ENCODE peak calls at places on chromosomes 4 and X, in ten cellular contexts. N is HCT116, J is prostate gland, D is endothelial cell of umbilical vein, T is breast epithelium, X is Panc1, P is transverse colon, K is stomach, V is spleen, C is SK-N-SH. O is an unnamed sample.

GRCh38 chr4:21184788-21185187 is 484.5 kb downstream of the PACRGL start:
- DNase-seq in K (no peak), C (no peak), T (no peak), P (no peak), D (no peak), X (no peak), N (no peak), V (no peak), J (no peak), O (no peak)

GRCh38 chr4:184370711-184371389 is 103.5 kb downstream of the IRF2 start:
- DNase-seq in V (no peak), X (no peak), D (peak), N (no peak), P (no peak), T (no peak), C (no peak), J (no peak), K (no peak), O (no peak)

GRCh38 chr4:168076989-168077725 is 15.2 kb upstream of the ANXA10 start:
- DNase-seq in J (peak), X (peak), P (peak), D (peak), N (peak), K (peak), V (no peak), C (peak), T (peak), O (no peak)

GRCh38 chr4:187576751-187577150 is 418.8 kb upstream of the ZFP42 start:
- DNase-seq in C (peak), D (no peak), N (no peak), T (no peak), J (no peak), K (no peak), V (no peak), P (no peak), X (no peak), O (no peak)

GRCh38 chr4:83536649-83537352 is 893 bp downstream of the GPAT3 start:
- DNase-seq in P (peak), X (no peak), T (no peak), C (no peak), V (no peak), N (no peak), D (no peak), J (peak), K (no peak), O (no peak)

GRCh38 chr4:7371122-7371941 is 63.4 kb downstream of the PSAPL1 start:
- DNase-seq in X (no peak), T (no peak), N (no peak), D (no peak), P (no peak), J (no peak), V (no peak), K (no peak), C (no peak), O (no peak)

GRCh38 chr4:119048446-119048845 is 87.2 kb upstream of the MYOZ2 start:
- DNase-seq in D (no peak), V (no peak), T (no peak), P (no peak), J (no peak), K (no peak), N (no peak), X (no peak), C (no peak), O (no peak)

GRCh38 chr4:15504041-15504440 is 34.4 kb downstream of the CC2D2A start:
- DNase-seq in P (no peak), N (no peak), D (no peak), T (no peak), K (no peak), V (no peak), C (no peak), J (no peak), X (no peak), O (no peak)

GRCh38 chr4:113157086-113157857 is 107.8 kb downstream of the ANK2 start:
- DNase-seq in T (no peak), X (no peak), D (no peak), K (no peak), V (no peak), N (no peak), C (no peak), J (no peak), P (no peak), O (no peak)

GRCh38 chr4:74217365-74217764 is 59.4 kb downstream of the MTHFD2L start:
- DNase-seq in P (no peak), D (peak), N (no peak), K (no peak), J (no peak), V (no peak), C (no peak), X (no peak), T (no peak), O (no peak)

GRCh38 chr4:187268940-187269339 is 545.3 kb upstream of the FAT1 start:
- DNase-seq in P (no peak), X (no peak), D (no peak), K (no peak), J (no peak), T (no peak), C (no peak), N (no peak), V (no peak), O (no peak)

GRCh38 chr4:26830701-26831100 is 29.9 kb upstream of the STIM2 start:
- DNase-seq in N (no peak), J (no peak), T (no peak), K (no peak), D (no peak), P (no peak), X (no peak), V (no peak), C (no peak), O (no peak)

GRCh38 chr4:5166377-5166776 is 115.1 kb downstream of the STK32B start:
- DNase-seq in V (no peak), P (no peak), T (no peak), K (no peak), D (no peak), X (no peak), J (no peak), N (no peak), C (no peak), O (no peak)

GRCh38 chr4:168656055-168656660 is 159.3 kb downstream of the PALLD start:
- DNase-seq in T (no peak), P (no peak), V (no peak), D (no peak), N (no peak), J (no peak), K (no peak), X (no peak), C (no peak), O (no peak)

GRCh38 chr4:139782926-139783542 is 117.4 kb downstream of the MGST2 start:
- DNase-seq in K (no peak), D (no peak), X (no peak), C (no peak), P (no peak), T (no peak), N (no peak), V (no peak), J (no peak), O (no peak)

GRCh38 chrX:118569676-118570075 is 74.1 kb downstream of the DOCK11 start:
- DNase-seq in T (no peak), K (no peak), X (no peak), D (no peak), C (no peak), P (no peak), N (no peak), J (no peak), V (no peak), O (no peak)

GRCh38 chr4:15665738-15666365 is 10.7 kb upstream of the FBXL5 start:
- DNase-seq in D (peak), P (peak), K (no peak), X (no peak), T (no peak), V (no peak), J (no peak), C (no peak), N (peak), O (peak)

GRCh38 chr4:109752545-109752944 is 22.7 kb upstream of the PLA2G12A start:
- DNase-seq in D (no peak), J (no peak), C (no peak), P (no peak), X (no peak), T (no peak), K (no peak), V (no peak), N (no peak), O (no peak)

GRCh38 chrX:72021975-72022374 is 109.7 kb downstream of the RTL5 start:
- DNase-seq in X (no peak), P (no peak), N (no peak), K (no peak), V (no peak), C (no peak), J (no peak), D (no peak), T (no peak), O (no peak)

GRCh38 chr4:89254847-89255246 is 52.8 kb downstream of the GPRIN3 start:
- DNase-seq in X (no peak), P (peak), T (no peak), J (no peak), C (peak), D (peak), N (peak), V (no peak), K (peak), O (no peak)

GRCh38 chrX:69319376-69319775 is 154.1 kb upstream of the PJA1 start:
- DNase-seq in J (no peak), T (no peak), V (no peak), C (peak), X (no peak), P (no peak), D (no peak), N (no peak), K (peak), O (no peak)

GRCh38 chr4:165761968-165762367 is 111.1 kb upstream of the TLL1 start:
- DNase-seq in K (no peak), X (no peak), C (no peak), N (no peak), J (no peak), V (no peak), T (no peak), D (no peak), P (no peak), O (no peak)

GRCh38 chr4:24096603-24097002 is 206.8 kb upstream of the PPARGC1A start:
- DNase-seq in N (no peak), C (no peak), P (no peak), X (no peak), T (no peak), K (no peak), V (no peak), J (no peak), D (no peak), O (no peak)

GRCh38 chr4:40916880-40917279 is 167.1 kb downstream of the NSUN7 start:
- DNase-seq in V (no peak), K (peak), J (no peak), X (no peak), D (peak), P (peak), T (no peak), C (no peak), N (peak), O (peak)

GRCh38 chrX:109847257-109848187 is 114.5 kb upstream of the ACSL4 start:
- DNase-seq in V (no peak), X (no peak), K (no peak), T (peak), N (no peak), D (no peak), C (no peak), J (no peak), P (no peak), O (no peak)

GRCh38 chr4:109671350-109671749 is 31.9 kb downstream of the CASP6 start:
- DNase-seq in P (no peak), V (no peak), J (no peak), D (no peak), C (no peak), N (no peak), K (no peak), T (no peak), X (no peak), O (no peak)

GRCh38 chr4:8267077-8267476 is 2.5 kb upstream of the HTRA3 start:
- DNase-seq in J (peak), T (no peak), D (peak), V (no peak), N (peak), P (peak), X (peak), C (peak), K (peak), O (peak)

GRCh38 chr4:111991163-111991562 is 154.1 kb upstream of the FAM241A start:
- DNase-seq in J (no peak), P (no peak), N (no peak), V (no peak), T (no peak), D (no peak), X (no peak), K (no peak), C (no peak), O (no peak)

DNA sequence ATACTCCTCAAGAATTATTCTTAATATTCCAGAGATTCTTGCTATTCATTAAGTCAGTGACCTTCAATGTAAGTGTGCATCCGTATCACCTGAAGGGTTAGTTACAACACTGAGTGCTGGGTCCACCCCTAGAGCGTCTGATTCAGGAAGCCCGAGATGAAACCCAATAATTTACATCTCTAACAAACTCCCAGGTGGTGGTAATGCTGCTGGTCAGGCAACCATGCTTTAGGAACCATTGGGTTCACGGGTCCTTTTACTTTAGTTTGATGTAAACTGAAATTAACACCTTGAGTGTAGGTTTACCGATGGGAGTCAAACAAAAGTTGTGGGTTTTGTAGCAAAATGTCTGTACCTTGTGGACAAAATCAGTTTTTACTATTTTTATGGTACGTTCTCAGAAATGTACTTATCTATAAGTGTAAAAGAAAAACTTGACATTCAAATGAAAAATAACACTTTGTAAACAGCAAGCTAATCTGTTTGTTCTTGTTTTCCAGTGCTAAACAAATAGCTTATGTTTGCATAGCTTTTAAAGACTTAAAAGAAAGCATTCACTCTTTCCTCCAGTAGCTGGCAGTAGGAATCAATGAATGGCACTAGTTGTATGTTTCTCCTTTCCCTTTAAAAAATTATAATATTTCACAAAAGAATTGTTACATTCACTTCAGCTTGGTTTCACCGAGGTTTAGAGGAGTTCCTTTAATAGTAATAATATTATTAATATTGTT is 32.7 kb downstream of the ACE2 start:
- DNase-seq in V (no peak), K (no peak), C (no peak), P (no peak), X (no peak), N (no peak), J (no peak), T (no peak), D (peak), O (no peak)
- TF ChIP-seq CTCF in V (no peak), K (no peak), C (no peak), P (peak), X (peak), N (peak), J (no peak), T (no peak), D (peak), O (no peak)

DNA sequence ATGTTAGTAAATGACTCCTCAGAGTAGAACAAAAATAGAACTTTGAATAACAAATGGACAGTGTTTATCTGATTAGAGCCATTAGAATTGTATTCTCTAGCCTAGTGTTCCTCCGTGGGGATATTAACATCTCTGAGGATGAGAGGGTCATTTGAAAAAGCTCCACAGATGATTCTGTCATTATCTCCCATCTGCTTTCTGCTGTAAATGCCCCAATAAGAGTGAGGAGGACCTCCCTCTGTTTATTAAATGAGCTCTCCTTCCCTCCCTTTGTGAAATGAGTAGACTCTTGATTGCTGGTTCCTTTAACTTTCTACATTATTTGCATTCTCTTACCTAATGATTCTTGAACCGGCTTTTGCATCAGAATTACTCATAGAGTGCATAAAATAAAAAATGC is 18.0 kb downstream of the GC start:
- DNase-seq in C (no peak), T (no peak), D (no peak), P (no peak), N (no peak), K (no peak), V (no peak), X (no peak), J (no peak), O (no peak)
- H3K27ac ChIP-seq in C (no peak), T (no peak), D (no peak), P (no peak), N (no peak), K (no peak), V (no peak), X (no peak), J (no peak), O (no peak)

DNA sequence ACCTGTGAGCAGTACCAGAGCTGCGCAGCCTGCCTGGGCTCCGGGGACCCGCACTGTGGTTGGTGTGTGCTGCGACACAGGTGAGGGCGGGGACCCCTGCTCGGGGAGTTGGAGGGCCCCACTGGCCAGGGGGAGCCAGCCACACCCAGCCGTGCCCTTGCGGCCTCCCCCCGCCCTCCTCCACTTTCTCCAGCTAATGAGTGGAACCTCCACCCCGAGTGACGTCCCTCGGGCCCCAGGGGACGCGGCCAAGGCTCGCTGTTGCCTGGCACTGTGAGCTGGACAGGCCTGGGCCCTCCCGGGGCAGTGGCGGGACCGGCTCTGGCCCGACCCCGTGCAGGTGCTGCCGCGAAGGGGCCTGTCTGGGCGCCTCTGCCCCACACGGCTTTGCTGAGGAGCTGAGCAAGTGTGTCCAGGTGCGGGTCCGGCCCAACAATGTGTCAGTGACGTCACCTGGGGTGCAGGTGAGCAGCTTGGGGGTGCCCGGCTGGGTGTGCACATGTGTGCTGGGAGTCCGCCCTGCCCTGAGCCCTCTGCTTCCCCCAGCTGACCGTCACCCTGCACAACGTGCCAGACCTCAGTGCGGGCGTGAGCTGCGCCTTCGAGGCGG is 5.6 kb downstream of the PLXNA3 start:
- DNase-seq in K (no peak), C (no peak), P (no peak), T (no peak), J (no peak), N (no peak), V (no peak), D (no peak), X (no peak), O (peak)
- TF ChIP-seq POLR2AphosphoS5 in K (no peak), C (no peak), P (no peak), T (no peak), J (no peak), N (no peak), V (no peak), D (no peak), X (no peak), O (no peak)

DNA sequence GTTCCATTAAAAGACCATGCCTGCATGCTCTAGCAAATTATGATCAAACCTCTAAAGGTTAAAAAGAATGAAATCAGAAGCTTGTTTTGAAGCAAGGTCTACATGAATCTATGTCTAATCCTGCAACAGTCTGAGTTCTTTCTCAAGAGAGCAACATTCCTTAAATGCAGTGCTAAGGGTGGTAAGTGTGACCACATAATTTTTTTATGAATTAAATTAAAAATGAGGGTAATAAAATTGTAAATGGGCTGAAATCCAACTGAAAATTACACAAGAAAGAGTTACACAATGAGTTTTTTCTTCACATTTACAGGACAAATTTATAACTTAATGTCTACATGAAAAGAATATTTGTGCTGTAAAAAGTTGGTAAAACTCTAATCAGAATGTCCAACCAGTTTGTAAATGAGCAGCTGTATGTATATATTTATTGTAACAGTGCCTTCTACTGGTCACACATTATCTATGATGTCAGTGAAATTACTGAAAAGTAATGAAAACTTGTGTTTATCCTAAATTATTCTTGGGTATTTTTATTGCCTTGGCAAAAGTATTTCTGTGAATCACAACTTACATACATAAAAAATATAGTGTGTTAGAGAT is 336.3 kb upstream of the PITX2 start:
- DNase-seq in P (no peak), N (no peak), J (no peak), T (no peak), V (no peak), D (peak), X (no peak), C (no peak), K (no peak), O (no peak)
- TF ChIP-seq CTCF in P (peak), N (peak), J (no peak), T (no peak), V (no peak), D (no peak), X (peak), C (peak), K (no peak), O (no peak)

GRCh38 chr4:36004231-36004851 is 240.0 kb downstream of the ARAP2 start:
- DNase-seq in N (no peak), J (no peak), X (no peak), D (no peak), K (no peak), C (no peak), T (no peak), V (no peak), P (no peak), O (no peak)
- H3K27ac ChIP-seq in N (no peak), J (no peak), X (no peak), D (no peak), K (no peak), C (no peak), T (no peak), V (no peak), P (no peak), O (no peak)

GRCh38 chrX:111095974-111096870 is at the start of gene PAK3:
- DNase-seq in J (no peak), X (no peak), P (peak), V (peak), K (peak), D (peak), N (no peak), T (peak), C (peak), O (peak)
- TF ChIP-seq POLR2AphosphoS5 in J (no peak), X (no peak), P (no peak), V (peak), K (no peak), D (no peak), N (no peak), T (no peak), C (no peak), O (no peak)

GRCh38 chr4:1721003-1721665 is at the start of the genes TACC3 and TMEM129:
- DNase-seq in J (peak), N (peak), V (peak), X (no peak), K (peak), D (peak), T (peak), P (peak), C (peak), O (peak)
- TF ChIP-seq CTCF in J (no peak), N (no peak), V (peak), X (no peak), K (no peak), D (no peak), T (no peak), P (no peak), C (no peak), O (no peak)

GRCh38 chrX:13664026-13664425 is 11.1 kb downstream of the TCEANC start:
- DNase-seq in C (no peak), X (no peak), D (no peak), P (no peak), J (no peak), T (no peak), V (no peak), N (no peak), K (no peak), O (no peak)
- H3K27ac ChIP-seq in C (no peak), X (no peak), D (no peak), P (peak), J (peak), T (peak), V (no peak), N (no peak), K (no peak), O (peak)

GRCh38 chrX:63754860-63755579 is 30.0 kb downstream of the ARHGEF9 start:
- DNase-seq in N (peak), X (peak), P (peak), C (peak), K (peak), J (peak), D (peak), V (peak), T (peak), O (peak)
- TF ChIP-seq POLR2AphosphoS5 in N (peak), X (peak), P (peak), C (peak), K (peak), J (peak), D (peak), V (peak), T (peak), O (peak)